ENCODE peak calls at places on chromosome 14, in four cellular contexts. P is PC-3, G is fibroblast of the aortic adventitia, W is epithelial cell of esophagus. B is an unnamed sample.

GRCh38 chr14:77151245-77151644 is 9.7 kb upstream of the ZDHHC22 start:
- DNase-seq in W (peak), G (no peak), P (peak), B (peak)

GRCh38 chr14:28609228-28609828 is 157.3 kb upstream of the FOXG1 start:
- DNase-seq in G (peak), W (peak), P (peak), B (peak)

GRCh38 chr14:28157289-28157869 is 609.2 kb upstream of the FOXG1 start:
- DNase-seq in P (no peak), G (no peak), W (no peak), B (no peak)

GRCh38 chr14:85241022-85241880 is 288.7 kb upstream of the FLRT2 start:
- DNase-seq in P (peak), G (no peak), W (no peak), B (peak)

GRCh38 chr14:26765768-26766550 is 168.1 kb upstream of the NOVA1 start:
- DNase-seq in P (peak), W (peak), G (peak), B (peak)

GRCh38 chr14:22276913-22277816 is 311.9 kb downstream of the DAD1 start:
- DNase-seq in W (peak), G (peak), P (peak), B (peak)

GRCh38 chr14:24178399-24179178 is 6.7 kb downstream of the REC8 start:
- DNase-seq in G (no peak), W (no peak), P (no peak), B (no peak)

GRCh38 chr14:97107070-97107469 is 309.9 kb downstream of the VRK1 start:
- DNase-seq in P (peak), G (no peak), W (no peak), B (no peak)

GRCh38 chr14:72636094-72636493 is 257.8 kb downstream of the DPF3 start:
- DNase-seq in P (peak), G (no peak), W (peak), B (no peak)

GRCh38 chr14:61812347-61813100 is 50.3 kb downstream of the SNAPC1 start:
- DNase-seq in P (no peak), W (peak), G (no peak), B (peak)

GRCh38 chr14:78278464-78278863 is 108.3 kb downstream of the NRXN3 start:
- DNase-seq in G (no peak), W (peak), P (no peak), B (no peak)

GRCh38 chr14:44700184-44700583 is 193.1 kb upstream of the FSCB start:
- DNase-seq in W (no peak), G (peak), P (peak), B (peak)

GRCh38 chr14:58426819-58427288 is 477 bp downstream of the TIMM9 start:
- DNase-seq in P (no peak), W (peak), G (no peak), B (peak)

GRCh38 chr14:29216316-29216715 is 449.7 kb downstream of the FOXG1 start:
- DNase-seq in W (no peak), P (no peak), G (no peak), B (no peak)

GRCh38 chr14:69048456-69048855 is 69.4 kb upstream of the ACTN1 start:
- DNase-seq in P (peak), W (peak), G (no peak), B (peak)

GRCh38 chr14:64970041-64970440 is 2.1 kb downstream of the RAB15 start:
- DNase-seq in P (no peak), G (no peak), W (no peak), B (no peak)

GRCh38 chr14:59265808-59266207 is 77.3 kb downstream of the DAAM1 start:
- DNase-seq in G (no peak), W (peak), P (peak), B (no peak)

GRCh38 chr14:70995671-70996070 is 88.4 kb downstream of the PCNX1 start:
- DNase-seq in P (no peak), W (peak), G (no peak), B (peak)

GRCh38 chr14:72685456-72685855 is 208.4 kb downstream of the DPF3 start:
- DNase-seq in W (no peak), G (no peak), P (no peak), B (no peak)

GRCh38 chr14:58637040-58637390 is 747 bp upstream of the DACT1 start:
- DNase-seq in P (peak), G (peak), W (peak), B (peak)

GRCh38 chr14:101736071-101736470 is 25.4 kb upstream of the PPP2R5C start:
- DNase-seq in W (no peak), G (no peak), P (no peak), B (no peak)

GRCh38 chr14:96246535-96246839 is 9.5 kb upstream of the BDKRB1 start:
- DNase-seq in P (peak), W (peak), G (peak), B (peak)

GRCh38 chr14:51643137-51643536 is 8.6 kb upstream of the FRMD6 start:
- DNase-seq in W (peak), G (no peak), P (peak), B (peak)

GRCh38 chr14:56120091-56120632 is 2.0 kb downstream of the PELI2 start:
- DNase-seq in W (no peak), G (peak), P (no peak), B (peak)

GRCh38 chr14:101709533-101709881 is 52.0 kb upstream of the PPP2R5C start:
- DNase-seq in W (no peak), G (no peak), P (no peak), B (no peak)

GRCh38 chr14:100415226-100415625 is 92.1 kb downstream of the SLC25A47 start:
- DNase-seq in P (no peak), W (no peak), G (no peak), B (no peak)

GRCh38 chr14:41783403-41783802 is 176.7 kb downstream of the LRFN5 start:
- DNase-seq in P (no peak), G (no peak), W (no peak), B (no peak)

GRCh38 chr14:37585101-37585479 is 10.0 kb downstream of the FOXA1 start:
- DNase-seq in G (no peak), P (peak), W (peak), B (no peak)

GRCh38 chr14:59283380-59283779 is 94.9 kb downstream of the DAAM1 start:
- DNase-seq in W (peak), P (peak), G (peak), B (peak)

GRCh38 chr14:69323266-69323966 is 63.5 kb downstream of the GALNT16 start:
- DNase-seq in P (no peak), W (no peak), G (no peak), B (no peak)

GRCh38 chr14:27242874-27243273 is 645.0 kb upstream of the NOVA1 start:
- DNase-seq in W (no peak), P (peak), G (no peak), B (peak)

GRCh38 chr14:79090781-79091180 is 920.6 kb downstream of the NRXN3 start:
- DNase-seq in P (no peak), G (no peak), W (no peak), B (no peak)

GRCh38 chr14:100712490-100712889 is 14.2 kb upstream of the DLK1 start:
- DNase-seq in W (peak), P (peak), G (no peak), B (no peak)

GRCh38 chr14:68892961-68893360 is 86.1 kb downstream of the ACTN1 start:
- DNase-seq in G (no peak), W (no peak), P (no peak), B (no peak)

GRCh38 chr14:69392481-69392880 is 5.6 kb downstream of the ERH start:
- DNase-seq in G (no peak), W (no peak), P (no peak), B (no peak)

GRCh38 chr14:48584031-48584430 is 908.6 kb upstream of the MDGA2 start:
- DNase-seq in G (no peak), P (peak), W (peak), B (no peak)

GRCh38 chr14:68627868-68628604 is 164.8 kb downstream of the ZFP36L1 start:
- DNase-seq in P (peak), W (peak), G (no peak), B (no peak)

GRCh38 chr14:29320261-29320660 is 553.7 kb downstream of the FOXG1 start:
- DNase-seq in G (no peak), W (no peak), P (no peak), B (peak)

GRCh38 chr14:88098128-88098527 is 93.2 kb downstream of the GPR65 start:
- DNase-seq in W (no peak), G (no peak), P (no peak), B (no peak)

DNA sequence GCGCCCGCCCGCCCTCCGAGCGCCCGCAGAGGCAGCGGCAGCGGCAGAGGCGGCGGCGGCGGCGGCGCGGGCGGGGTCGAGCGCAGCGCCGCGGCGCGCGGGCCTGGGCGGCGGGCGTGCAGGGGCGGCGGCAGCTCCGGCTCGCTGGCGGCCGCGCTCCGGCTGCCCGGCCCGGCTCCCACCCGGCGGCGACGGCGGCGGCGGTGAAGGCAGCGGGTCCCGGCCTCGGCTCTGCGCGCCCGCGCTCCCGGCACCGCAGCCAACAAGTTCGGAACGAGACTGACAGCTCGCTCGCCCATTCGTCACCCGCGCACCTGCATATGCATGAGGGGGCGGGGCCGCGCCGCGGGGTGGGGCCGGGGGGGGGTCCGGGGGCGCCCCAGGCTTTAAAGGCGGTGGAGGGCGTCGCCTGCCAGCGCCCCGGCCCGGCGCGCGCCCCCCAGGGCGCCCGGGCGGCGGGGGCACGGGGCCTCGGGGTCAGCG is at the start of gene JAG2:
- DNase-seq in W (peak), P (peak), G (peak), B (peak)
- H3K4me3 ChIP-seq in W (peak), P (peak), G (peak), B (peak)

GRCh38 chr14:75561013-75561432 is 17.4 kb upstream of the FLVCR2 start:
- DNase-seq in P (peak), G (peak), W (peak), B (peak)
- TF ChIP-seq CTCF in P (peak), G (peak), W (peak), B (peak)

DNA sequence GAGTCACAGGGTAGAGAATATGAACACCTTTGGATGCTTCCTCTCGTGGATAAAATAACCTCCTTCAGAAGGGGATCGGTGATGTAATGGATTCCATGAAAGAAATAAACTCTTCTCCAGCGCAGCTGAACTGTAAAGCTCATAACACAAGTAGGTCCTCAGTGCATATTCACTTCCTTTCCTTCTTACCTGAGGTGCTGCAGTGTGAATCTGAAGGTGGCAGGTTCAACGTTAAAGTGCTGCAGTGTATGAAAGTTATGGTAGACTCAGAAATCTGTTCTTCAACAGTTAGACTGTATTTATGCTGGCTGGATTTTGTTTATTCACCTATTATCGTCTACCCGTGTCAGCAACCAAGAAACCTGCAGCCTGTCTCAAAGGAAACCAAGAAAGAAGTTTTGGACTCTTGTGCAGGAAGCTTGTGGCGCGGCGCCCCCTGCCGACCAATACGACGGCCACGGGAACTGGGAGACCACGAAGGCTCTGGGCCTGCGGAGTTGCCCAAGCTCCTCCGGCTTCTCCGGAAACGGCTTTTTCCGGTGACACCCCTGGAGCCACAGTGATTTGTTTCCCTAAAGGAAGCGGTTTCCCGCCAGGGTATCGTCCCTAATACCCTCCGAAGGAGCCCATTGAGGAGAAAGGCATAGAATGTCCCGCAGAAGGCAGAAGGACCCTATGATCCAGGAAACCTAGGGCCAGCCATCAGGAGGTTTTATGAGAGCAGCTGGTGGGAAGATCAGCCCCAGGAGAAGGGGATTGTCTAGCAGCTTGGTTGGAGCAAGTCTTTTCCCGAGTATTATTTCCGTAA is 17.6 kb upstream of the RNASE3 start:
- DNase-seq in W (peak), P (peak), G (peak), B (peak)
- H3K4me3 ChIP-seq in W (no peak), P (no peak), G (peak), B (peak)

GRCh38 chr14:54567224-54567633 is 301 bp downstream of the SAMD4A start:
- DNase-seq in G (peak), P (no peak), W (no peak), B (no peak)

GRCh38 chr14:54567634-54568561 is 970 bp downstream of the SAMD4A start:
- DNase-seq in W (peak), G (peak), P (peak), B (peak)

GRCh38 chr14:54566152-54566409 is 847 bp upstream of the SAMD4A start:
- DNase-seq in P (no peak), W (no peak), G (no peak), B (no peak)

GRCh38 chr14:54565236-54566151 is 1.4 kb upstream of the SAMD4A start:
- DNase-seq in G (peak), W (peak), P (peak), B (peak)

GRCh38 chr14:54566410-54567223 is at the start of gene SAMD4A:
- DNase-seq in P (peak), G (peak), W (peak), B (peak)
- TF ChIP-seq CTCF in P (peak), G (peak), W (peak), B (peak)

DNA sequence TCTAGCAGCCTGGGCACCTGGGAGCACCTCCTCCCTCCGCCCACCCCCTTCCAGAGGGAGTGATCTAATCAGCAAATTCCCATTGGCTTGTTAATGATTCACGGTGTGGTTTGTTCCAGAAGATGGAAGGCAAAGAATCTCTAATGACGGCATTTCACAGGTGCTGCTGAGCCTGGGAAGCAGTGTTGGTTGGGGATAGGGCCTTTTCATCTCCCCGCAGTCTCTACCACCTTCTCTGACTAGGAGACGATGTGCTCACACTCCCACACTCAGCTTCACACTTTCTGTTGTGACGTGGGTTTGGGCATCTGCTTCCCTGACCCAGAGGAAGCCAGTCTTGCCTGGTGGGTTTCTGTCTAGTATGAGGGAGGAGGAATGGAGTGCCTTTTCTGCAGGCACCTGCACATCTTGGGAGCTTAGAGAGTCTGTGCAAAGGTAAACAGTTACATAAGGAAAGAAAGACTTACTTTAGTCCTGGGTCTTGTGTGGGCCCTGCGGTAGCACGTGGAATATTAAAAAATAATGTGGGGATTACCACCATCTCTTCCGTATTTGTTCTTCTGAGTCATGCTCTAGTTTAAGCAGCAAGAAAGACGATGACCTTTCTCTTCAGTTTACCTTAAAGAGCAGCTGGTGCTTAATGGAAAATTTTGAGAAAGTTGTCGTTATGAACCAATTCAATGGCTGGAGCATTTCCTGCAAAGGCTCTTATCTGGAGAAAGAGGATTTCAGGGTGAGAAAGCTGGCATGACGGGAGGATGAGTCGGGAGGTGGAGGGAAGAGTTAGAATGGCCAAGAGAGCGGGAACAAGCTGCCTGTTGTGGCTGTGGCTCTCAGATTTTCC is 70.6 kb upstream of the ARHGAP5 start:
- DNase-seq in W (peak), P (peak), G (no peak), B (peak)
- H3K4me3 ChIP-seq in W (no peak), P (no peak), G (no peak), B (no peak)

GRCh38 chr14:34498684-34499412 is 36.8 kb upstream of the SPTSSA start:
- DNase-seq in G (peak), P (peak), W (peak), B (peak)
- TF ChIP-seq CTCF in G (peak), P (peak), W (peak), B (peak)

GRCh38 chr14:75220097-75220496 is 43.7 kb upstream of the TMED10 start:
- DNase-seq in G (no peak), P (no peak), W (no peak), B (no peak)

GRCh38 chr14:75222208-75222701 is 45.8 kb upstream of the TMED10 start:
- DNase-seq in W (peak), G (peak), P (no peak), B (peak)

GRCh38 chr14:75223664-75224154 is 47.3 kb upstream of the TMED10 start:
- DNase-seq in G (no peak), W (no peak), P (no peak), B (peak)

GRCh38 chr14:75224561-75224960 is 48.1 kb upstream of the TMED10 start:
- DNase-seq in W (no peak), G (no peak), P (no peak), B (peak)

DNA sequence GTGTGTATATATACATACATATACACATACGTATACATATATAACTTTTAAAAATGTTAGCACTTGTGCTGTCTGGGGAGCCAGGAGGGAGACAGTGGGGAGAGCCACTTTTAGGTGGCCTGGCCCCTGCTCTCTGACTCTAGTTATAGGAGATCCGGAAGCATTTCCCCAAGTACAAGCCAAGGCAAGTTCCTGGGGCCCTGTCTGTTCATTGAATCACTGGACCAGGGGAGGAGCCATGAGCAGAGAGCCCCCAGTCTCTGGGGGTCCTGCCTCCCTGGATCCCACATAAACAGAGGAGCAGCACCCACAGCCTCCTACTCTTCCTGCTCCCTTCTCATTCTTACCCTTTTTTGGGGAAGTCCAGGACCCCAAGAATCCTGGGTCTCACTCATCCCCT is 45.4 kb upstream of the TMED10 start:
- DNase-seq in G (no peak), W (peak), P (no peak), B (no peak)
- H3K4me3 ChIP-seq in G (no peak), W (no peak), P (no peak), B (peak)

DNA sequence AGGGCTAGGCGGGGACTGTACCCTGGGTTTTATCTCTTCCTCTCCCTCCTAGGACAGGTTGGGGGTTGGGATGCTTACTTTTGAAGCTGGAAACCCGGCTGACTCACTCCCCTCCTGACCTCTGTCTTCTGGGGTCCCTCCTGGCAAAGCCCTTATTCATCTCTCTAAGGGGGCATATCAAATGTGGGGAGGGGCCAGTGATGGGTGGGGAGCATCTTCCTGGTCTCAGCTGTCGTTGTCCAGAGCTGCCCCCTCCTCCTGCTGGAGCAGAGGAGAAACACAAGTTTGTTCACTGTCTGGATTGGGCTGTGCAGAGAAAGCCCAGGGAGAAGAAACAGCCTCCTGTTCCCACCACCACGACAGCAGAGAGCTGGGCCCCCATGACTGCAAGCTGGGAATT is 85.8 kb downstream of the TNFAIP2 start:
- DNase-seq in W (no peak), P (no peak), G (peak), B (no peak)
- TF ChIP-seq CTCF in W (no peak), P (no peak), G (peak), B (peak)

B was measured in choroid plexus epithelial cell.